ENCODE peak calls at places on chromosomes 6 and 20, in nine cellular contexts. A is HTR-8/SVneo; U is activated CD8-positive, alpha-beta memory T cell treated with anti-CD3 and anti-CD28 coated beads for 24 hours; J is NCI-H1092; M is fibroblast of pulmonary artery; Y is T1000; E is T-helper 1 cell; G is GM20000; B is astrocyte of the spinal cord. D is an unnamed sample.

GRCh38 chr6:35622283-35622682 is 66.4 kb downstream of the FKBP5 start:
- DNase-seq in Y (no peak), E (no peak), G (no peak), A (no peak), J (no peak), M (no peak), U (no peak), B (no peak), D (no peak)

GRCh38 chr20:40160151-40160550 is 528.9 kb downstream of the MAFB start:
- DNase-seq in U (no peak), E (no peak), M (peak), Y (peak), G (peak), A (peak), B (peak), J (peak), D (peak)

GRCh38 chr6:140077712-140078551 is 703.5 kb upstream of the CITED2 start:
- DNase-seq in A (no peak), Y (no peak), E (no peak), U (no peak), J (no peak), B (no peak), G (no peak), M (no peak), D (peak)

GRCh38 chr6:42251911-42252637 is 34.4 kb upstream of the MRPS10 start:
- DNase-seq in J (peak), Y (no peak), E (no peak), B (peak), G (no peak), M (peak), U (no peak), A (no peak), D (peak)

GRCh38 chr6:169556758-169557505 is 144.9 kb downstream of the WDR27 start:
- DNase-seq in B (no peak), G (peak), U (peak), E (no peak), A (no peak), Y (no peak), J (no peak), M (no peak), D (no peak)

GRCh38 chr6:107132330-107132954 is 17.1 kb upstream of the BEND3 start:
- DNase-seq in B (peak), J (peak), Y (no peak), E (no peak), M (peak), U (peak), G (no peak), A (no peak), D (peak)

GRCh38 chr6:47476794-47477496 is 644 bp upstream of the CD2AP start:
- DNase-seq in G (no peak), J (no peak), U (no peak), M (no peak), B (no peak), Y (no peak), A (no peak), E (no peak), D (no peak)

GRCh38 chr20:17505664-17506517 is 25.3 kb downstream of the BFSP1 start:
- DNase-seq in M (peak), G (no peak), J (no peak), Y (no peak), A (no peak), E (no peak), B (peak), U (peak), D (peak)

GRCh38 chr6:153511896-153512496 is 380.9 kb upstream of the RGS17 start:
- DNase-seq in Y (no peak), M (peak), B (peak), E (no peak), G (peak), U (no peak), A (peak), J (no peak), D (peak)

GRCh38 chr6:158031445-158032353 is 50.0 kb downstream of the SYNJ2 start:
- DNase-seq in E (no peak), M (peak), G (no peak), A (peak), U (peak), B (peak), Y (peak), J (no peak), D (peak)

GRCh38 chr6:111615916-111616612 is 10.4 kb upstream of the TRAF3IP2 start:
- DNase-seq in A (no peak), E (no peak), G (no peak), U (no peak), M (peak), J (no peak), B (no peak), Y (no peak), D (no peak)

GRCh38 chr6:157813757-157814455 is 9.1 kb upstream of the SNX9 start:
- DNase-seq in U (no peak), G (no peak), M (peak), A (no peak), Y (no peak), B (peak), E (no peak), J (no peak), D (peak)

GRCh38 chr20:50754420-50754819 is 23.0 kb downstream of the PARD6B start:
- DNase-seq in E (no peak), J (no peak), M (no peak), Y (no peak), U (no peak), G (no peak), A (no peak), B (no peak), D (no peak)

GRCh38 chr6:111689946-111690345 is 84.3 kb upstream of the TRAF3IP2 start:
- DNase-seq in Y (no peak), J (no peak), U (peak), A (no peak), E (no peak), G (no peak), M (no peak), B (no peak), D (no peak)

GRCh38 chr6:144585217-144585814 is 300.2 kb downstream of the UTRN start:
- DNase-seq in U (no peak), J (peak), A (peak), G (no peak), M (peak), E (no peak), B (peak), Y (no peak), D (peak)

GRCh38 chr6:159097256-159097655 is 52.5 kb upstream of the TAGAP start:
- DNase-seq in B (no peak), G (no peak), A (no peak), J (no peak), E (no peak), M (no peak), U (peak), Y (no peak), D (no peak)

GRCh38 chr20:8438748-8439147 is 306.7 kb downstream of the PLCB1 start:
- DNase-seq in G (no peak), M (no peak), B (no peak), J (no peak), A (no peak), U (no peak), Y (no peak), E (no peak), D (no peak)

GRCh38 chr6:63140682-63141318 is 70.5 kb upstream of the FKBP1C start:
- DNase-seq in J (no peak), Y (no peak), A (no peak), B (no peak), E (no peak), M (no peak), U (no peak), G (no peak), D (no peak)

GRCh38 chr6:36302227-36302976 is 32.5 kb downstream of the PNPLA1 start:
- DNase-seq in Y (peak), A (peak), G (peak), E (peak), B (peak), U (peak), M (peak), J (peak), D (peak)

GRCh38 chr6:53514677-53515076 is 30.2 kb downstream of the GCLC start:
- DNase-seq in A (no peak), E (no peak), M (no peak), U (no peak), Y (no peak), G (no peak), B (no peak), J (no peak), D (no peak)

GRCh38 chr6:133436652-133437051 is 195.5 kb downstream of the EYA4 start:
- DNase-seq in J (no peak), A (no peak), Y (no peak), B (no peak), G (no peak), M (peak), U (no peak), E (no peak), D (peak)

GRCh38 chr6:143596857-143597256 is 80.9 kb upstream of the PHACTR2 start:
- DNase-seq in G (no peak), E (no peak), A (no peak), B (peak), J (no peak), Y (no peak), U (no peak), M (peak), D (peak)

GRCh38 chr20:38152175-38153010 is 12.7 kb downstream of the TGM2 start:
- DNase-seq in Y (peak), E (no peak), G (peak), U (peak), B (peak), J (peak), A (peak), M (peak), D (peak)

GRCh38 chr20:55099251-55099650 is 623.9 kb downstream of the DOK5 start:
- DNase-seq in E (no peak), M (no peak), B (no peak), J (no peak), G (no peak), U (no peak), A (no peak), Y (no peak), D (no peak)

GRCh38 chr20:11168026-11168425 is 494.2 kb upstream of the JAG1 start:
- DNase-seq in B (no peak), E (no peak), U (no peak), J (no peak), Y (no peak), A (no peak), M (peak), G (no peak), D (no peak)

GRCh38 chr6:147744012-147744411 is 235.5 kb downstream of the SAMD5 start:
- DNase-seq in E (no peak), J (no peak), U (no peak), M (no peak), G (no peak), B (no peak), Y (no peak), A (no peak), D (no peak)

D was measured in mesenchymal stem cell.